ENCODE peak calls at places on chromosomes 4 and X, in six cellular contexts. D is activated CD4-positive, alpha-beta T cell treated with anti-CD3 and anti-CD28 coated beads for 24 hours; Z is naive thymus-derived CD8-positive, alpha-beta T cell; B is NCI-H1092 treated with DMSO at 0.1 percent for 48 hours; N is lung microvascular endothelial cell; O is HepG2. Y is an unnamed sample.

GRCh38 chrX:2677764-2678163 is 13.3 kb upstream of the CD99 start:
- DNase-seq in B (no peak), D (no peak), O (no peak), Z (no peak), N (peak; percentile 75), Y (no peak)

GRCh38 chr4:173420324-173420752 is 21.4 kb upstream of the SCRG1 start:
- DNase-seq in Z (no peak), O (peak; percentile 8), D (no peak), N (peak; percentile 30), B (peak; percentile 62), Y (no peak)

GRCh38 chrX:110746014-110746413 is 49.6 kb downstream of the CHRDL1 start:
- DNase-seq in Z (no peak), O (no peak), N (no peak), D (no peak), B (no peak), Y (no peak)

GRCh38 chrX:28847423-28847822 is 260.2 kb downstream of the IL1RAPL1 start:
- DNase-seq in N (no peak), D (no peak), B (no peak), O (no peak), Z (no peak), Y (no peak)

GRCh38 chr4:42392436-42392835 is 4.9 kb upstream of the SHISA3 start:
- DNase-seq in O (no peak), N (no peak), Z (no peak), B (no peak), D (no peak), Y (no peak)

GRCh38 chr4:76212851-76213414 is 691 bp downstream of the SCARB2 start:
- DNase-seq in D (no peak), Z (peak; percentile 71), B (peak; percentile 24), O (no peak), N (peak; percentile 37), Y (no peak)

GRCh38 chr4:113311047-113311446 is 261.6 kb downstream of the ANK2 start:
- DNase-seq in N (no peak), B (no peak), Z (no peak), O (no peak), D (no peak), Y (no peak)

GRCh38 chr4:129708776-129709175 is 612.8 kb downstream of the C4orf33 start:
- DNase-seq in N (no peak), Z (no peak), O (no peak), D (no peak), B (no peak), Y (no peak)